ENCODE peak calls at places on chromosomes 3 and 15, in eight cellular contexts. F is GM12878, C is PC-9, H is astrocyte of the spinal cord, W is HCT116, U is endodermal cell, N is stomach, Y is lung. X is an unnamed sample.

GRCh38 chr3:183913580-183913920 is 28.9 kb upstream of the PARL start:
- DNase-seq in F (no peak), C (no peak), H (no peak), W (no peak), U (no peak), N (no peak), Y (no peak), X (no peak)

GRCh38 chr3:175411405-175411804 is 552.3 kb downstream of the NAALADL2 start:
- DNase-seq in F (no peak), C (no peak), H (no peak), W (no peak), U (no peak), N (no peak), Y (no peak), X (no peak)

GRCh38 chr3:22713936-22714335 is 489.2 kb upstream of the UBE2E2 start:
- DNase-seq in F (no peak), C (peak), H (peak), W (no peak), U (no peak), N (no peak), Y (no peak), X (no peak)

GRCh38 chr3:901953-902778 is 190.7 kb upstream of the CNTN6 start:
- DNase-seq in F (no peak), C (no peak), H (peak), W (no peak), U (no peak), N (no peak), Y (no peak), X (peak)

GRCh38 chr3:69532828-69533219 is 146.9 kb upstream of the FRMD4B start:
- DNase-seq in F (no peak), C (no peak), H (no peak), W (no peak), U (no peak), N (no peak), Y (no peak), X (no peak)

GRCh38 chr3:15089201-15089600 is 9.7 kb downstream of the RBSN start:
- DNase-seq in F (no peak), C (no peak), H (no peak), W (no peak), U (no peak), N (no peak), Y (no peak), X (no peak)

GRCh38 chr3:41274944-41275668 is 75.8 kb downstream of the CTNNB1 start:
- DNase-seq in F (no peak), C (peak), H (peak), W (no peak), U (no peak), N (no peak), Y (no peak), X (no peak)

GRCh38 chr3:71662553-71662952 is 62.6 kb downstream of the EIF4E3 start:
- DNase-seq in F (no peak), C (no peak), H (no peak), W (no peak), U (no peak), N (no peak), Y (no peak), X (no peak)

GRCh38 chr3:4568831-4569230 is 75.7 kb downstream of the ITPR1 start:
- DNase-seq in F (no peak), C (no peak), H (no peak), W (no peak), U (no peak), N (no peak), Y (no peak), X (no peak)

GRCh38 chr15:67783303-67783702 is 42.0 kb upstream of the SKOR1 start:
- DNase-seq in F (peak), C (no peak), H (no peak), W (no peak), U (peak), N (no peak), Y (no peak), X (no peak)

DNA sequence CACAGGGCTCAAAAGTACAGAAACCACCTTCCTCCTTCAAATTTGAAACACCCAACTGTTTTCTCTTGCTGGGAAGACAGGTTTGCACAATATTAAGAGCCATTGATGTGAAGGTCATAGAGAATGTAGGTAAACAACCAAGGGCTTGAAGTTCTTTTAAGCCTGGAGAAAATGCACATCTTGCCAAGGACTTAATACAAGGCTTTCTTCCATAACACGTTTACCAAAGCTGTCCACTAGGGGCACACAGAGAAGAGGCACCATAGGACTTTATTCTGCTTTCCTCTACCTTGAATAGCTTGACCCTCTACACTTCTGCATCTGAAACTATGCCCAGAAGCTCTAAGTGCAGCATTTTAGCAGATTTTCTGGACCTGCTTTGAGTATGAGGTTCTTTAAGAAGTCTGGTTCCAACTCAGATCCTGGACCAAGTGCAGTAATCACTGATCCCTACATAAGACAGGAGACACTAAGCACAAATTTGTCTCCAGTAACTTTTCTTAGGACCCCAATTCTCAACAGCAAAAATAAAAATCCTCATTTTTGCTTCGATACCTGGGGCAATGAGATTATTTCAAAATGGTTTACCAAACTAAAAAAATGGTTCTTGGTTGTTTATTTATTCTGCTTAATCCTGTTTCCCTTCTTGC is 138.0 kb downstream of the FBN1 start:
- DNase-seq in F (peak), C (no peak), H (peak), W (peak), U (peak), N (no peak), Y (peak), X (peak)
- TF ChIP-seq CTCF in F (peak), C (peak), H (peak), W (peak), U (peak), N (peak), Y (peak), X (peak)

GRCh38 chr3:109553573-109554371 is 216.4 kb upstream of the DPPA4 start:
- DNase-seq in F (no peak), C (peak), H (peak), W (peak), U (no peak), N (no peak), Y (no peak), X (no peak)
- TF ChIP-seq CTCF in F (no peak), C (peak), H (peak), W (peak), U (peak), N (no peak), Y (no peak), X (no peak)

GRCh38 chr15:99729920-99730319 is 3.3 kb downstream of the LYSMD4 start:
- DNase-seq in F (no peak), C (no peak), H (peak), W (no peak), U (peak), N (peak), Y (no peak), X (peak)
- TF ChIP-seq CTCF in F (peak), C (no peak), H (peak), W (peak), U (peak), N (no peak), Y (peak), X (peak)

GRCh38 chr3:54099381-54099780 is 23.0 kb upstream of the CACNA2D3 start:
- DNase-seq in F (no peak), C (no peak), H (no peak), W (no peak), U (no peak), N (no peak), Y (no peak), X (no peak)
- TF ChIP-seq CTCF in F (no peak), C (no peak), H (no peak), W (no peak), U (no peak), N (no peak), Y (no peak), X (no peak)

GRCh38 chr15:43133429-43134156 is at the start of gene TMEM62:
- DNase-seq in F (peak), C (peak), H (peak), W (peak), U (peak), N (peak), Y (peak), X (peak)
- TF ChIP-seq CTCF in F (no peak), C (no peak), H (no peak), W (no peak), U (peak), N (no peak), Y (no peak), X (no peak)

DNA sequence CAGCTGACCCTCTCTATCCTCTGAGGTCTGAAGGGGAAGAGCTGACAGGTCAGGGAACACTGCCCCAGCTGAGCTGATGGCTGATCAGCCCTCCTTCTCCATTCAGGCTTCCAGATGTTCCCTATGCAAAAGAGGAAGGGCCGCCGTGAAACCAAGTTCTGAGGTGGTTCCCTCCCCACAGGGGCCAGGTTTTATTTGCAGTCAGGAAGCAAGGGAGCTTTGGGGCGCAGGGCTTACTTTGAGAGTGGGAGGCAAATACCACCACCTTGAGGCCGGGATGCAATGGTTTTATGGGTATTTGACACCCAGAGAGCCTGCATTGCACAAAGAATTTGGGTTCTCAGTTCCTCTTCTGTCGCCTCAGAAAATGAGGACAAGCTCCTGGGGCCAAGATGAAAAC is 186.9 kb downstream of the ARRDC4 start:
- DNase-seq in F (no peak), C (no peak), H (no peak), W (no peak), U (no peak), N (no peak), Y (no peak), X (no peak)
- TF ChIP-seq CTCF in F (no peak), C (no peak), H (no peak), W (no peak), U (no peak), N (no peak), Y (no peak), X (no peak)

DNA sequence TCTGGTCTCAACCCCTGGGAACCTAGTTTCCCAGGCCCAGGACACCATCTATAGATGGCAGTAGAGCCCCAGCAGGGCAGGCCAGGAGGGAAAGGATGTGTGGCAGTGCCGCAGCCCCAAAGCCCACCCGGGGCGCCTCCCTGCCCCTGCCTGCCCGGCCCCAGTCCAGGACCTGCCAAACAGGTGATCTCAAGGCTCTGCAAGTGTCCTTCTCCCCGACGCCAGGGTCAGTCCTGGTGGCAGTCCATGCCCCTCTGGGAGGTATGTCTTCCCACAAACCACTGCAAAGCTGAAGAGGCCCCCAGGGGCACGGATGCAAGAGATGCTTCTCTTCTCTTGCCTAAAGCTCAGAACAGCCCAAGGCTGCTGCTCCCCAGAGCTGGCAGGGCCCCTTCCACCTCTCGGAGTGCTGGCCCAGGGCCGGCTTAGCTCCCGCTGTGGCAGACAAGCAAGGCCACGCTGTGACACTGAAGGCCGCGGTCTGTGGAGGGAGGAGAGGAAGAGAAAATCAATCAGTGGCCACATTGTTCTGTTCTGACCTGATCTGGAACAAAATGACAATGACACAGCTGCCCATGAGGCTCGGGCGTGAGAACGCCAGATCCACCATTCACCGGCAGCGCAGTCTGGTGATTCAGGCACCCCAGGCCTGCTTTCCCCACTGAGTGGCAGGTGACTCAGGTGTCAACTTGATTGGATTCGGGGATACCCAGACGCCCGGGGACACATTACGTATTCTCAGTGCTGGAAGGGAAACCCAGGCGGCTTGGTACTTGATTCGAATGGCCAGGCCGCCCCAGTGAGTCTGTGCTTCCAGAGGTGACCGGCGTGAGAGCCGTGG is 34.0 kb downstream of the KLHL25 start:
- DNase-seq in F (no peak), C (no peak), H (no peak), W (no peak), U (no peak), N (no peak), Y (no peak), X (no peak)
- TF ChIP-seq CTCF in F (no peak), C (peak), H (peak), W (peak), U (peak), N (no peak), Y (no peak), X (no peak)

X was measured in GM13976.